ENCODE peak calls at places on chromosome 17, in seven cellular contexts. W, M, A, X, L, G and U are unnamed samples.

GRCh38 chr17:32943647-32944191 is 15.8 kb downstream of the TMEM98 start:
- DNase-seq in X (peak; percentile 11), W (no peak), G (no peak), A (no peak), L (no peak), M (no peak), U (no peak)

GRCh38 chr17:56902350-56902749 is 11.5 kb downstream of the TRIM25 start:
- DNase-seq in X (no peak), W (no peak), L (no peak), A (no peak), M (no peak), G (no peak), U (peak; percentile 81)

GRCh38 chr17:20063665-20064648 is 54.8 kb downstream of the SPECC1 start:
- DNase-seq in X (peak; percentile 85), W (peak; percentile 39), L (peak; percentile 94), M (no peak), A (no peak), G (no peak), U (peak; percentile 19)

GRCh38 chr17:45364531-45365390 is 47.9 kb upstream of the MAP3K14 start:
- DNase-seq in A (no peak), W (no peak), G (no peak), M (no peak), X (no peak), L (no peak), U (no peak)

GRCh38 chr17:43349142-43349541 is 49.7 kb upstream of the ARL4D start:
- DNase-seq in M (no peak), W (no peak), A (no peak), G (no peak), L (no peak), X (no peak), U (no peak)

GRCh38 chr17:14245629-14246028 is 9.0 kb upstream of the CDRT15 start:
- DNase-seq in A (no peak), W (no peak), X (no peak), G (no peak), M (no peak), L (no peak), U (no peak)

GRCh38 chr17:17494499-17495447 is 1.4 kb downstream of the RASD1 start:
- DNase-seq in W (peak; percentile 25), A (no peak), M (no peak), L (no peak), G (no peak), X (no peak), U (no peak)

GRCh38 chr17:59827721-59828477 is 64.8 kb downstream of the TUBD1 start:
- DNase-seq in W (no peak), X (no peak), L (no peak), M (no peak), G (no peak), A (no peak), U (no peak)

GRCh38 chr17:43832168-43832975 is 574 bp downstream of the MPP3 start:
- DNase-seq in W (peak; percentile 47), G (no peak), A (no peak), M (peak; percentile 8), L (no peak), X (no peak), U (peak; percentile 16)

GRCh38 chr17:60049936-60050335 is 28.8 kb downstream of the HEATR6 start:
- DNase-seq in W (no peak), G (no peak), L (no peak), M (no peak), X (no peak), A (no peak), U (no peak)

GRCh38 chr17:13003454-13003851 is 14.4 kb downstream of the ELAC2 start:
- DNase-seq in W (no peak), L (no peak), A (no peak), M (no peak), X (no peak), G (no peak), U (no peak)

GRCh38 chr17:31226373-31226772 is 70.7 kb downstream of the OMG start:
- DNase-seq in G (no peak), X (no peak), W (no peak), A (no peak), M (no peak), L (no peak), U (no peak)

GRCh38 chr17:82097187-82097918 is 683 bp downstream of the FASN start:
- DNase-seq in X (no peak), M (no peak), A (no peak), L (no peak), G (no peak), W (peak; percentile 38), U (no peak)

GRCh38 chr17:31427684-31428083 is 36.2 kb downstream of the RAB11FIP4 start:
- DNase-seq in A (no peak), M (no peak), L (no peak), W (no peak), X (no peak), G (no peak), U (no peak)

GRCh38 chr17:8955021-8955420 is 10.5 kb downstream of the PIK3R5 start:
- DNase-seq in M (no peak), A (no peak), L (peak; percentile 78), W (no peak), X (no peak), G (no peak), U (no peak)

GRCh38 chr17:8222380-8222629 is 11.9 kb upstream of the AURKB start:
- DNase-seq in L (no peak), W (no peak), G (no peak), M (no peak), A (no peak), X (no peak), U (peak; percentile 37)